ENCODE peak calls at places on chromosome 10, in eight cellular contexts. D, B, Z, K, G, M, O and H are unnamed samples.

GRCh38 chr10:131942455-131942854 is 39.3 kb downstream of the BNIP3 start:
- DNase-seq in M (no peak), O (no peak), G (no peak), K (no peak), D (no peak), Z (no peak), B (no peak), H (no peak)

GRCh38 chr10:14971867-14972448 is 12.8 kb downstream of the MEIG1 start:
- DNase-seq in M (no peak), B (peak; percentile 61), K (peak; percentile 10), D (no peak), Z (peak; percentile 31), G (peak; percentile 28), O (peak; percentile 15), H (no peak)

GRCh38 chr10:102927311-102928010 is 9.4 kb downstream of the CNNM2 start:
- DNase-seq in B (no peak), D (peak; percentile 23), G (no peak), M (no peak), K (no peak), O (no peak), Z (no peak), H (no peak)

GRCh38 chr10:125089486-125089885 is 70.9 kb downstream of the CTBP2 start:
- DNase-seq in M (peak; percentile 45), Z (no peak), D (no peak), K (peak; percentile 21), B (no peak), G (peak; percentile 22), O (no peak), H (no peak)

GRCh38 chr10:122782911-122783310 is 62.7 kb downstream of the CUZD1 start:
- DNase-seq in D (no peak), G (no peak), B (no peak), Z (no peak), O (no peak), K (no peak), M (no peak), H (no peak)

GRCh38 chr10:70283445-70284399 is at the start of gene NPFFR1:
- DNase-seq in D (no peak), M (no peak), B (peak; percentile 71), Z (no peak), G (no peak), K (no peak), O (no peak), H (no peak)

GRCh38 chr10:2399482-2399881 is 662.2 kb upstream of the ADARB2 start:
- DNase-seq in G (no peak), M (no peak), O (no peak), Z (no peak), B (no peak), K (no peak), D (no peak), H (no peak)

GRCh38 chr10:7311256-7312178 is 99.3 kb downstream of the SFMBT2 start:
- DNase-seq in O (no peak), G (no peak), B (no peak), M (no peak), D (no peak), K (no peak), Z (no peak), H (no peak)

GRCh38 chr10:33094263-33095051 is 136.4 kb upstream of the ITGB1 start:
- DNase-seq in Z (no peak), D (no peak), K (no peak), O (no peak), B (no peak), G (no peak), M (no peak), H (no peak)

GRCh38 chr10:75493464-75493863 is 62.0 kb downstream of the LRMDA start:
- DNase-seq in B (no peak), D (no peak), K (no peak), G (no peak), O (no peak), Z (no peak), M (no peak), H (no peak)

GRCh38 chr10:58028597-58029366 is 238.9 kb downstream of the IPMK start:
- DNase-seq in Z (no peak), K (peak; percentile 82), O (no peak), M (no peak), D (no peak), G (peak; percentile 59), B (no peak), H (no peak)

GRCh38 chr10:105952153-105952552 is 1212.4 kb downstream of the SORCS1 start:
- DNase-seq in O (no peak), Z (no peak), K (peak; percentile 21), B (peak; percentile 22), D (no peak), M (no peak), G (peak; percentile 74), H (peak; percentile 8)

GRCh38 chr10:130479906-130480305 is 343.7 kb downstream of the GLRX3 start:
- DNase-seq in Z (no peak), B (no peak), M (no peak), D (no peak), G (no peak), K (no peak), O (no peak), H (no peak)

GRCh38 chr10:108787932-108788331 is 1135.4 kb downstream of the XPNPEP1 start:
- DNase-seq in Z (no peak), K (peak; percentile 43), G (peak; percentile 23), M (no peak), O (no peak), D (no peak), B (no peak), H (no peak)

GRCh38 chr10:48504141-48504885 is 100.6 kb downstream of the ARHGAP22 start:
- DNase-seq in Z (no peak), B (no peak), D (peak; percentile 9), O (no peak), G (no peak), K (no peak), M (no peak), H (no peak)

GRCh38 chr10:31320179-31320597 is 1.2 kb downstream of the ZEB1 start:
- DNase-seq in B (peak; percentile 50), G (peak; percentile 44), D (no peak), Z (peak; percentile 18), K (no peak), O (peak; percentile 6), M (peak; percentile 70), H (peak; percentile 9)

GRCh38 chr10:76736848-76737495 is 900.6 kb downstream of the KCNMA1 start:
- DNase-seq in K (peak; percentile 67), M (no peak), O (no peak), G (no peak), D (no peak), Z (no peak), B (no peak), H (no peak)

GRCh38 chr10:70832852-70833542 is 17.2 kb downstream of the SGPL1 start:
- DNase-seq in O (no peak), M (no peak), D (no peak), B (no peak), G (peak; percentile 96), K (peak; percentile 92), Z (no peak), H (no peak)

GRCh38 chr10:86337121-86337601 is 29.4 kb downstream of the GRID1 start:
- DNase-seq in M (no peak), D (no peak), B (no peak), G (no peak), Z (no peak), K (no peak), O (no peak), H (no peak)

GRCh38 chr10:76202777-76203176 is 771.4 kb downstream of the LRMDA start:
- DNase-seq in B (no peak), M (no peak), Z (no peak), D (no peak), G (no peak), K (peak; percentile 43), O (no peak), H (no peak)

GRCh38 chr10:115163129-115163528 is 70.0 kb downstream of the ATRNL1 start:
- DNase-seq in M (no peak), O (no peak), Z (no peak), D (no peak), K (no peak), G (no peak), B (no peak), H (no peak)

GRCh38 chr10:53664620-53665019 is 892.0 kb upstream of the MBL2 start:
- DNase-seq in B (no peak), O (no peak), G (peak; percentile 0), M (no peak), Z (no peak), D (peak; percentile 69), K (no peak), H (no peak)

GRCh38 chr10:17412323-17412722 is 42.1 kb downstream of the ST8SIA6 start:
- DNase-seq in M (no peak), O (no peak), K (no peak), G (no peak), Z (no peak), D (no peak), B (peak; percentile 36), H (no peak)

GRCh38 chr10:109214916-109215740 is 708.2 kb downstream of the XPNPEP1 start:
- DNase-seq in K (no peak), M (no peak), Z (no peak), B (no peak), O (no peak), G (peak; percentile 6), D (no peak), H (no peak)